ENCODE peak calls at places on chromosome 12, in six cellular contexts. S is NCI-H748 treated with DMSO at 0.1 percent for 48 hours, J is T-helper 1 cell, K is astrocyte of the cerebellum, P is HEK293T, Z is HTR-8/SVneo. R is an unnamed sample.

GRCh38 chr12:57430117-57430930 is 519 bp downstream of the R3HDM2 start:
- DNase-seq in Z (no peak), K (no peak), P (peak; percentile 70), J (no peak), S (peak; percentile 50), R (peak; percentile 56)

GRCh38 chr12:111788178-111788654 is 21.5 kb downstream of the ALDH2 start:
- DNase-seq in S (no peak), P (no peak), K (no peak), Z (no peak), J (no peak), R (no peak)

GRCh38 chr12:113090740-113091139 is 34.2 kb downstream of the DTX1 start:
- DNase-seq in J (no peak), P (no peak), S (no peak), Z (no peak), K (no peak), R (no peak)

GRCh38 chr12:49703647-49704137 is 3.5 kb downstream of the FMNL3 start:
- DNase-seq in Z (no peak), P (no peak), K (peak; percentile 79), S (no peak), J (no peak), R (no peak)

GRCh38 chr12:89825591-89826449 is 117.2 kb upstream of the ATP2B1 start:
- DNase-seq in K (peak; percentile 13), J (no peak), S (no peak), P (peak; percentile 11), Z (peak; percentile 47), R (no peak)

GRCh38 chr12:685388-685787 is 22.1 kb upstream of the NINJ2 start:
- DNase-seq in Z (no peak), P (no peak), K (peak; percentile 71), S (no peak), J (peak; percentile 54), R (peak; percentile 40)

GRCh38 chr12:24797901-24798300 is 151.0 kb downstream of the BCAT1 start:
- DNase-seq in S (no peak), K (no peak), Z (no peak), J (no peak), P (no peak), R (no peak)

GRCh38 chr12:118979763-118980406 is 1.5 kb upstream of the SRRM4 start:
- DNase-seq in P (peak; percentile 78), J (no peak), S (peak; percentile 83), K (no peak), Z (peak; percentile 37), R (no peak)

GRCh38 chr12:6608592-6609311 is 1.6 kb upstream of the CHD4 start:
- DNase-seq in J (no peak), P (no peak), S (no peak), K (no peak), Z (peak; percentile 40), R (no peak)

GRCh38 chr12:13390381-13390856 is 193.9 kb downstream of the EMP1 start:
- DNase-seq in P (no peak), S (no peak), J (no peak), Z (peak; percentile 47), K (peak; percentile 62), R (no peak)

GRCh38 chr12:5864913-5865312 is 80.1 kb downstream of the ANO2 start:
- DNase-seq in J (no peak), S (no peak), K (no peak), P (no peak), Z (no peak), R (no peak)